ENCODE peak calls at places on chromosomes 2 and 18, in seven cellular contexts. One of them, this sample, is unnamed.

GRCh38 chr2:1538663-1539062 is 125.4 kb downstream of the TPO start:
- DNase-seq in fibroblast of mammary gland: peak; percentile 14
- DNase-seq in endodermal cell: peak; percentile 89
- DNase-seq in NCI-H460: no peak
- DNase-seq in activated T-helper 1 cell treated with anti-CD3 and anti-CD28 coated beads, Interleukin-2, amount 50 U/mL, for 16 hours: no peak
- DNase-seq in aorta: peak; percentile 37
- DNase-seq in activated naive CD8-positive, alpha-beta T cell treated with anti-CD3 and anti-CD28 coated beads, Interleukin-2, amount 50 U/mL, for 24 hours: no peak
- DNase-seq in this sample: peak; percentile 51

GRCh38 chr18:2687390-2688001 is 32.0 kb downstream of the SMCHD1 start:
- DNase-seq in fibroblast of mammary gland: no peak
- DNase-seq in endodermal cell: no peak
- DNase-seq in NCI-H460: no peak
- DNase-seq in activated T-helper 1 cell treated with anti-CD3 and anti-CD28 coated beads, Interleukin-2, amount 50 U/mL, for 16 hours: no peak
- DNase-seq in aorta: no peak
- DNase-seq in activated naive CD8-positive, alpha-beta T cell treated with anti-CD3 and anti-CD28 coated beads, Interleukin-2, amount 50 U/mL, for 24 hours: no peak
- DNase-seq in this sample: no peak

GRCh38 chr2:209974566-209974965 is 27.9 kb upstream of the RPE start:
- DNase-seq in fibroblast of mammary gland: peak; percentile 24
- DNase-seq in endodermal cell: no peak
- DNase-seq in NCI-H460: no peak
- DNase-seq in activated T-helper 1 cell treated with anti-CD3 and anti-CD28 coated beads, Interleukin-2, amount 50 U/mL, for 16 hours: no peak
- DNase-seq in aorta: no peak
- DNase-seq in activated naive CD8-positive, alpha-beta T cell treated with anti-CD3 and anti-CD28 coated beads, Interleukin-2, amount 50 U/mL, for 24 hours: no peak
- DNase-seq in this sample: no peak

GRCh38 chr2:5387421-5387820 is 304.8 kb upstream of the SOX11 start:
- DNase-seq in fibroblast of mammary gland: no peak
- DNase-seq in endodermal cell: no peak
- DNase-seq in NCI-H460: no peak
- DNase-seq in activated T-helper 1 cell treated with anti-CD3 and anti-CD28 coated beads, Interleukin-2, amount 50 U/mL, for 16 hours: no peak
- DNase-seq in aorta: no peak
- DNase-seq in activated naive CD8-positive, alpha-beta T cell treated with anti-CD3 and anti-CD28 coated beads, Interleukin-2, amount 50 U/mL, for 24 hours: no peak
- DNase-seq in this sample: no peak

GRCh38 chr18:50928551-50928950 is 39.3 kb upstream of the ELAC1 start:
- DNase-seq in fibroblast of mammary gland: peak; percentile 42
- DNase-seq in endodermal cell: no peak
- DNase-seq in NCI-H460: no peak
- DNase-seq in activated T-helper 1 cell treated with anti-CD3 and anti-CD28 coated beads, Interleukin-2, amount 50 U/mL, for 16 hours: no peak
- DNase-seq in aorta: no peak
- DNase-seq in activated naive CD8-positive, alpha-beta T cell treated with anti-CD3 and anti-CD28 coated beads, Interleukin-2, amount 50 U/mL, for 24 hours: no peak
- DNase-seq in this sample: no peak

GRCh38 chr18:39058386-39059000 is 1492.9 kb upstream of the CELF4 start:
- DNase-seq in fibroblast of mammary gland: no peak
- DNase-seq in endodermal cell: no peak
- DNase-seq in NCI-H460: no peak
- DNase-seq in activated T-helper 1 cell treated with anti-CD3 and anti-CD28 coated beads, Interleukin-2, amount 50 U/mL, for 16 hours: no peak
- DNase-seq in aorta: no peak
- DNase-seq in activated naive CD8-positive, alpha-beta T cell treated with anti-CD3 and anti-CD28 coated beads, Interleukin-2, amount 50 U/mL, for 24 hours: no peak
- DNase-seq in this sample: no peak

GRCh38 chr2:100642425-100642824 is 79.6 kb downstream of the PDCL3 start:
- DNase-seq in fibroblast of mammary gland: no peak
- DNase-seq in endodermal cell: no peak
- DNase-seq in NCI-H460: no peak
- DNase-seq in activated T-helper 1 cell treated with anti-CD3 and anti-CD28 coated beads, Interleukin-2, amount 50 U/mL, for 16 hours: no peak
- DNase-seq in aorta: no peak
- DNase-seq in activated naive CD8-positive, alpha-beta T cell treated with anti-CD3 and anti-CD28 coated beads, Interleukin-2, amount 50 U/mL, for 24 hours: no peak
- DNase-seq in this sample: no peak

GRCh38 chr2:142825861-142826260 is 51.6 kb upstream of the KYNU start:
- DNase-seq in fibroblast of mammary gland: no peak
- DNase-seq in endodermal cell: no peak
- DNase-seq in NCI-H460: no peak
- DNase-seq in activated T-helper 1 cell treated with anti-CD3 and anti-CD28 coated beads, Interleukin-2, amount 50 U/mL, for 16 hours: no peak
- DNase-seq in aorta: no peak
- DNase-seq in activated naive CD8-positive, alpha-beta T cell treated with anti-CD3 and anti-CD28 coated beads, Interleukin-2, amount 50 U/mL, for 24 hours: no peak
- DNase-seq in this sample: no peak

GRCh38 chr2:78979380-78980238 is 45.9 kb upstream of the REG3G start:
- DNase-seq in fibroblast of mammary gland: peak; percentile 22
- DNase-seq in endodermal cell: peak; percentile 93
- DNase-seq in NCI-H460: peak; percentile 61
- DNase-seq in activated T-helper 1 cell treated with anti-CD3 and anti-CD28 coated beads, Interleukin-2, amount 50 U/mL, for 16 hours: no peak
- DNase-seq in aorta: no peak
- DNase-seq in activated naive CD8-positive, alpha-beta T cell treated with anti-CD3 and anti-CD28 coated beads, Interleukin-2, amount 50 U/mL, for 24 hours: peak; percentile 33
- DNase-seq in this sample: no peak

GRCh38 chr18:70190529-70190928 is 15.0 kb downstream of the RTTN start:
- DNase-seq in fibroblast of mammary gland: no peak
- DNase-seq in endodermal cell: no peak
- DNase-seq in NCI-H460: no peak
- DNase-seq in activated T-helper 1 cell treated with anti-CD3 and anti-CD28 coated beads, Interleukin-2, amount 50 U/mL, for 16 hours: no peak
- DNase-seq in aorta: no peak
- DNase-seq in activated naive CD8-positive, alpha-beta T cell treated with anti-CD3 and anti-CD28 coated beads, Interleukin-2, amount 50 U/mL, for 24 hours: no peak
- DNase-seq in this sample: no peak

GRCh38 chr18:2971741-2972552 is 41.0 kb downstream of the LPIN2 start:
- DNase-seq in fibroblast of mammary gland: peak; percentile 51
- DNase-seq in endodermal cell: no peak
- DNase-seq in NCI-H460: no peak
- DNase-seq in activated T-helper 1 cell treated with anti-CD3 and anti-CD28 coated beads, Interleukin-2, amount 50 U/mL, for 16 hours: peak; percentile 42
- DNase-seq in aorta: no peak
- DNase-seq in activated naive CD8-positive, alpha-beta T cell treated with anti-CD3 and anti-CD28 coated beads, Interleukin-2, amount 50 U/mL, for 24 hours: peak; percentile 69
- DNase-seq in this sample: no peak

This sample was measured in AG08396.